ENCODE peak calls at places on chromosomes 16 and 17, in nine cellular contexts. O is WERI-Rb-1; A is activated T-helper 1 cell treated with Interleukin-2 at 50 U/mL for 16 hours; B is T47D; N is AML-193; T is stimulated activated CD4-positive, alpha-beta T cell treated with anti-CD3 and anti-CD28 coated beads, Interleukin-1b, Interleukin-23, amount 100 ng/mL, for 24 hours; K is colonic mucosa; Q is EH; V is skeletal muscle cell. R is an unnamed sample.

GRCh38 chr16:51222016-51222415 is 70.9 kb upstream of the SALL1 start:
- DNase-seq in V (no peak), A (no peak), N (no peak), T (no peak), K (no peak), B (no peak), Q (no peak), O (no peak), R (no peak)

GRCh38 chr17:16066125-16066524 is 66.5 kb downstream of the TTC19 start:
- DNase-seq in N (no peak), T (no peak), V (no peak), K (no peak), O (no peak), Q (no peak), B (no peak), A (no peak), R (no peak)

GRCh38 chr16:2195316-2196161 is 866 bp downstream of the CASKIN1 start:
- DNase-seq in B (no peak), O (no peak), K (no peak), N (no peak), V (no peak), A (no peak), Q (no peak), T (no peak), R (no peak)

GRCh38 chr17:66915204-66915611 is 49.3 kb upstream of the CACNG4 start:
- DNase-seq in N (no peak), K (peak), Q (peak), T (no peak), V (no peak), O (peak), A (no peak), B (peak), R (no peak)

GRCh38 chr17:72603346-72604242 is 482.8 kb downstream of the SOX9 start:
- DNase-seq in B (no peak), A (no peak), K (no peak), Q (peak), N (no peak), V (no peak), T (no peak), O (no peak), R (no peak)

GRCh38 chr17:68360198-68360597 is 68.9 kb downstream of the ARSG start:
- DNase-seq in T (no peak), B (no peak), V (no peak), O (peak), Q (no peak), K (no peak), A (no peak), N (no peak), R (no peak)

GRCh38 chr17:27354491-27355081 is 60.7 kb downstream of the WSB1 start:
- DNase-seq in B (peak), N (peak), Q (no peak), V (no peak), A (no peak), T (no peak), K (no peak), O (no peak), R (no peak)

GRCh38 chr17:18141210-18141803 is 32.8 kb downstream of the MYO15A start:
- DNase-seq in Q (peak), A (no peak), T (no peak), B (no peak), N (peak), O (no peak), K (peak), V (no peak), R (no peak)

GRCh38 chr17:64074704-64075484 is 54.5 kb upstream of the ICAM2 start:
- DNase-seq in V (peak), N (peak), O (no peak), A (no peak), T (no peak), Q (peak), K (no peak), B (no peak), R (no peak)

GRCh38 chr17:38885728-38886642 is 16.1 kb downstream of the LASP1 start:
- DNase-seq in V (no peak), A (no peak), K (no peak), N (no peak), T (no peak), B (no peak), O (peak), Q (no peak), R (no peak)

GRCh38 chr16:78513838-78514237 is 414.4 kb downstream of the WWOX start:
- DNase-seq in Q (no peak), V (no peak), A (no peak), B (no peak), N (no peak), T (no peak), K (no peak), O (no peak), R (no peak)

GRCh38 chr16:66714659-66715307 is 18.2 kb upstream of the CMTM4 start:
- DNase-seq in A (no peak), O (no peak), Q (peak), K (peak), B (no peak), T (no peak), V (no peak), N (no peak), R (no peak)

GRCh38 chr16:48381201-48381600 is 4.0 kb downstream of the SIAH1 start:
- DNase-seq in K (no peak), B (no peak), A (no peak), V (no peak), T (no peak), O (no peak), Q (peak), N (no peak), R (no peak)

GRCh38 chr17:65131946-65132345 is 5.2 kb upstream of the RGS9 start:
- DNase-seq in K (no peak), T (no peak), Q (peak), V (peak), B (no peak), N (no peak), O (no peak), A (no peak), R (no peak)

GRCh38 chr17:4276514-4276913 is 12.7 kb upstream of the ANKFY1 start:
- DNase-seq in V (no peak), A (no peak), O (no peak), K (no peak), T (no peak), N (no peak), Q (no peak), B (no peak), R (no peak)

GRCh38 chr16:14057878-14058382 is 13.2 kb upstream of the MRTFB start:
- DNase-seq in V (no peak), O (no peak), N (no peak), T (no peak), Q (peak), K (no peak), A (no peak), B (no peak), R (no peak)

GRCh38 chr16:67767953-67768352 is 38.4 kb downstream of the RANBP10 start:
- DNase-seq in B (no peak), O (no peak), A (no peak), T (no peak), N (no peak), K (no peak), V (peak), Q (peak), R (no peak)

GRCh38 chr17:48545022-48545376 is at the start of gene HOXB2:
- DNase-seq in B (peak), N (no peak), Q (peak), O (no peak), T (no peak), A (no peak), V (no peak), K (no peak), R (no peak)

GRCh38 chr16:7967986-7968509 is 622.3 kb downstream of the TMEM114 start:
- DNase-seq in T (no peak), N (no peak), A (no peak), O (no peak), K (no peak), V (no peak), B (no peak), Q (no peak), R (no peak)

GRCh38 chr16:46638947-46639925 is 18.1 kb upstream of the SHCBP1 start:
- DNase-seq in Q (peak), N (no peak), K (no peak), V (peak), A (no peak), O (no peak), T (no peak), B (no peak), R (no peak)

R was measured in SIG-M5.